ENCODE peak calls at places on chromosomes 11 and 22, in four cellular contexts. L is tibial nerve, C is H1, Z is colonic mucosa. W is an unnamed sample.

GRCh38 chr22:44392446-44392921 is 79.7 kb upstream of the SHISAL1 start:
- DNase-seq in Z (no peak), L (no peak), C (no peak), W (no peak)

GRCh38 chr11:116533186-116533825 is 239.5 kb downstream of the BUD13 start:
- DNase-seq in L (no peak), C (no peak), Z (no peak), W (no peak)

GRCh38 chr11:40403321-40403720 is 1056.1 kb downstream of the LRRC4C start:
- DNase-seq in Z (no peak), L (no peak), C (no peak), W (no peak)

GRCh38 chr11:95149659-95150294 is 60.1 kb downstream of the ENDOD1 start:
- DNase-seq in Z (peak), L (peak), C (no peak), W (peak)

GRCh38 chr11:92758216-92758615 is 211.2 kb upstream of the MTNR1B start:
- DNase-seq in Z (no peak), L (no peak), C (no peak), W (no peak)

GRCh38 chr22:26779108-26779507 is 121.7 kb downstream of the MIAT start:
- DNase-seq in L (no peak), Z (no peak), C (no peak), W (no peak)

GRCh38 chr11:72283947-72284346 is 40.0 kb upstream of the PHOX2A start:
- DNase-seq in C (no peak), Z (no peak), L (no peak), W (no peak)

GRCh38 chr11:6205366-6205765 is at the start of gene C11orf42:
- DNase-seq in Z (no peak), C (no peak), L (no peak), W (no peak)

GRCh38 chr22:45511847-45512261 is 9.2 kb downstream of the FBLN1 start:
- DNase-seq in C (no peak), Z (peak), L (peak), W (no peak)

GRCh38 chr11:97525273-97525672 is 1135.5 kb downstream of the JRKL start:
- DNase-seq in L (no peak), C (no peak), Z (no peak), W (no peak)

GRCh38 chr22:36339171-36340065 is 48.3 kb downstream of the MYH9 start:
- DNase-seq in C (no peak), Z (no peak), L (no peak), W (no peak)

GRCh38 chr11:116972692-116973091 is 125.5 kb downstream of the SIK3 start:
- DNase-seq in Z (no peak), L (no peak), C (no peak), W (no peak)

GRCh38 chr11:14414470-14415461 is 55.8 kb upstream of the RRAS2 start:
- DNase-seq in C (no peak), L (no peak), Z (no peak), W (no peak)

GRCh38 chr22:25853078-25853477 is 111.1 kb downstream of the MYO18B start:
- DNase-seq in Z (no peak), L (no peak), C (no peak), W (no peak)

GRCh38 chr11:20013346-20014066 is 146.8 kb downstream of the DBX1 start:
- DNase-seq in L (no peak), Z (no peak), C (no peak), W (no peak)

GRCh38 chr11:60378359-60378758 is at the start of gene MS4A7:
- DNase-seq in Z (no peak), L (no peak), C (no peak), W (no peak)

GRCh38 chr22:20786536-20786979 is 12.6 kb downstream of the SERPIND1 start:
- DNase-seq in C (no peak), Z (no peak), L (no peak), W (no peak)

GRCh38 chr11:5289696-5290095 is 12.1 kb downstream of the OR51B4 start:
- DNase-seq in L (no peak), C (no peak), Z (no peak), W (no peak)

GRCh38 chr11:15038963-15039362 is 34.4 kb upstream of the CALCB start:
- DNase-seq in C (no peak), L (no peak), Z (no peak), W (no peak)

GRCh38 chr11:124481365-124482323 is 36.1 kb upstream of the OR8B8 start:
- DNase-seq in L (no peak), Z (no peak), C (no peak), W (no peak)

GRCh38 chr22:29524440-29525191 is 28.9 kb downstream of the THOC5 start:
- DNase-seq in Z (peak), L (no peak), C (peak), W (peak)

GRCh38 chr11:116715383-116715782 is 57.4 kb downstream of the BUD13 start:
- DNase-seq in L (no peak), C (no peak), Z (no peak), W (no peak)

GRCh38 chr11:6362868-6363678 is 27.2 kb upstream of the SMPD1 start:
- DNase-seq in L (peak), Z (peak), C (peak), W (peak)

GRCh38 chr11:31692466-31692865 is 118.7 kb downstream of the PAX6 start:
- DNase-seq in Z (no peak), C (no peak), L (no peak), W (no peak)

GRCh38 chr22:41047741-41048140 is 44.7 kb upstream of the EP300 start:
- DNase-seq in Z (no peak), L (no peak), C (no peak), W (no peak)

GRCh38 chr11:38365274-38365673 is 1767.2 kb upstream of the RAG2 start:
- DNase-seq in L (no peak), Z (no peak), C (no peak), W (no peak)

GRCh38 chr11:34928268-34928959 is 12.0 kb downstream of the PDHX start:
- DNase-seq in C (no peak), L (no peak), Z (no peak), W (no peak)

GRCh38 chr22:23207786-23208325 is 27.5 kb downstream of the BCR start:
- DNase-seq in Z (no peak), L (no peak), C (no peak), W (no peak)

GRCh38 chr11:43574949-43575915 is 105.3 kb upstream of the HSD17B12 start:
- DNase-seq in Z (no peak), C (no peak), L (no peak), W (no peak)

GRCh38 chr11:9506489-9507343 is 45.9 kb downstream of the ZNF143 start:
- DNase-seq in Z (peak), C (peak), L (peak), W (peak)

GRCh38 chr11:44767421-44767820 is 40.7 kb downstream of the TSPAN18 start:
- DNase-seq in Z (no peak), C (no peak), L (no peak), W (no peak)

GRCh38 chr11:94895971-94896370 is 77.4 kb downstream of the CWC15 start:
- DNase-seq in L (no peak), Z (no peak), C (no peak), W (no peak)

GRCh38 chr22:29306175-29306829 is at the start of gene GAS2L1:
- DNase-seq in C (peak), Z (peak), L (peak), W (peak)

GRCh38 chr11:110075087-110075821 is 17.9 kb upstream of the ZC3H12C start:
- DNase-seq in Z (no peak), L (no peak), C (no peak), W (no peak)

GRCh38 chr11:1053121-1053901 is 16.8 kb upstream of the MUC6 start:
- DNase-seq in C (no peak), Z (peak), L (no peak), W (no peak)

GRCh38 chr11:96474263-96474662 is 84.5 kb downstream of the JRKL start:
- DNase-seq in Z (no peak), C (no peak), L (no peak), W (no peak)

GRCh38 chr11:96470521-96470920 is 80.7 kb downstream of the JRKL start:
- DNase-seq in L (no peak), Z (no peak), C (no peak), W (no peak)

GRCh38 chr11:96466607-96467006 is 76.8 kb downstream of the JRKL start:
- DNase-seq in L (no peak), C (no peak), Z (no peak), W (no peak)

GRCh38 chr11:96472085-96472484 is 82.3 kb downstream of the JRKL start:
- DNase-seq in C (no peak), Z (no peak), L (no peak), W (no peak)
- TF ChIP-seq CTCF in C (no peak), Z (no peak), L (no peak), W (no peak)

GRCh38 chr11:96264364-96264763 is 78.6 kb downstream of the MAML2 start:
- DNase-seq in Z (no peak), C (no peak), L (no peak), W (no peak)
- TF ChIP-seq CTCF in Z (no peak), C (no peak), L (no peak), W (no peak)

DNA sequence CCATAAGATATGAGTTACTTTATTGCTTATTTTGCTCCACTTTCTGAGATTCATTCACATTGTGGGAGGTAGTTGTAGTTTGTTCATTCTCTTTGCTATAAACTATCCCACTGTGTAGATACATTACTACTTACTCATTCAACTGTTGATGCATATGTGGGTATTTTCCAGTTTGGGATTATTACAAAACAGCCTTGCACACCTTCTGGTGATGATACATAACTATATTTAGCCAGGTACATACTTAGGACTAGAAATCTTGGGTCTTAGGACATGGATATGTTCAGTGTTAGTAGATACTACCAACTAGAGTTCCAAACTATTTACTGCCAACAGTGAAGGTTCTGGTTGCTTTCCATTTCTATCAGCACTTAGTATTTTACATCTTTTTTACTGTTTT is 37.8 kb downstream of the BTG4 start:
- DNase-seq in Z (no peak), C (no peak), L (no peak), W (no peak)
- TF ChIP-seq CTCF in Z (no peak), C (no peak), L (no peak), W (no peak)

DNA sequence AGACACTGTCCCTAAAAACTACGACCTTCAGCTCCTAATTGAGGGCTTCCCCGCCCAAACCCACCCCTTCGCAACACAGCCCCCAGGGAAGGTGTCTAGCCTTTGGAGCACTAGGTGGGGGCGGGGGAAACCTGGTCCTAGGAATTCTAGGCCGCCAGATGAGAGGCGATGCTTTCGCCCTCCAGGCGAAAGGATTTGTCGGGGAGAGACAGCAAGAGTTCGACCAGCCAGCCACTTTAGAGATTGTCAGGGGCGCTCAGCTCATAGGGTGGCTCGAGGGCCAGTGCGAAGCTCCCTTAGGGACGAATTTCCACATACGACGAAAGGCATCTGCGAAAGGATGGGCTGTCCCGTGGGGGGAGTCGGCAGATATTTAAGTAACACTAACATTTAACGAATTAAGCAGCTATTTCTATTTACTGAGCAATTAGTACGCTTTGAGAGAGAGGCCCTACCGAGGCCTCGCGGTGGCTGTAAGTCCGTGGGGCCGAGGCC is 5.3 kb downstream of the CD248 start:
- DNase-seq in Z (no peak), L (no peak), C (no peak), W (no peak)
- TF ChIP-seq CTCF in Z (peak), L (peak), C (no peak), W (no peak)

DNA sequence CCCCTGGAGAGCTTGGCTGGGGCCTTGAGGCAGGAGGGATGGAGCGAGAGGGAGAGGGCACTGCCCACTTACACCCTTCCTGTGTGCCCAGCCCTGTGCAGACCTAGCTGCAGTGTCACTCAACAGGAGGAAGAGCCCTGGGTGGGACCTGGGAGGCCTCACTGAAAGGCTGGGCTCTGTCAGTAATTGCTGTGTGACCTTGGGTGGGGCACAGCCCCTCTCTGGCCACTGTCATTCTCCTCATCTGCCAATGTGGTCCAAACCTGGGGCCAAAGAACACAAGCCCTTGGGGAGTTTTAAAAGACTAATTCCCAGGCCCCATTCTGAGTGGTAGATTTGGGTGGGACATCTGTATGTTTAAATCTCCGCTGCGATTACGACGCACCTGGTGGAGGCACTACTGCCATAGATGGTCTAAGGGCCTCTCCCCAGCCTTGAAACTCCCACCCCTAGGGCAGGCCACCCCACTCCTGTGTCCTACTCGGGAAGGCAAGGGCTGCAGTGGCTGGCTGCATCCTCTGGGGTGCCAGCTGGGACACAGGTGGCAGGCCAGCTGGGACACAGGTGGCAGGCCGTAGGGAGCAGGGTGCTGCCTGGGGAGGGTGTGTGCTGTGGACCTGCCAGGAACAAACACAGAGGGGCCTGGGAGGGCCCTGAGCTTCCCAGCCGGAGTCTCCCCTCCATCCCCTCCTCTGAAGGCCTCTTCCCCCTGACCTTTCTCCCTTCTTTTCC is 12.3 kb upstream of the SOX10 start:
- DNase-seq in Z (no peak), L (no peak), C (no peak), W (no peak)
- TF ChIP-seq CTCF in Z (no peak), L (no peak), C (no peak), W (no peak)

DNA sequence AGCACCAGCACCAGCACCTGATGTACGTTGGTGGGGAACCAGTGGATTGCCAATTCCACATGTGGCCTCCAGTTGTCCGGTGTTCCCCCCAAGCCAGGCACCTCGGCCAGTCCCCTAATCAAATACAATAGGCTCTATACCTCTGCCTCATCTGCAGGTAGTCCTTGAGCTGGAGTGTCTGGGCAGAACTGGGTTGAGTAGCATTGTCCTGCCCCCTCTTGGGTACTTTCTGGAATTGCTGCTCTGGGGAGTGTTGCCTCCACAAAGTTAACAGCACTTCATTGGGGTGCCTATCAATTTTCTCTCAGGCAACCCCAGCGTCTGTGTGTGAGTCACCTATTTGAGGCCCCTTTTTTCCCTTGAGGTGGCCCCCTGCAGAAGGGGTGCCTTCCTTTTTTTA is 413.0 kb upstream of the LARGE1 start:
- DNase-seq in C (no peak), L (no peak), Z (no peak), W (no peak)
- TF ChIP-seq CTCF in C (peak), L (no peak), Z (no peak), W (no peak)

GRCh38 chr11:12761029-12761428 is 86.8 kb downstream of the TEAD1 start:
- DNase-seq in L (no peak), Z (no peak), C (no peak), W (no peak)

GRCh38 chr11:12764187-12764914 is 90.1 kb downstream of the TEAD1 start:
- DNase-seq in Z (no peak), C (no peak), L (no peak), W (no peak)

GRCh38 chr11:12762696-12763324 is 88.6 kb downstream of the TEAD1 start:
- DNase-seq in Z (no peak), L (no peak), C (no peak), W (no peak)

GRCh38 chr11:12765428-12765827 is 91.2 kb downstream of the TEAD1 start:
- DNase-seq in C (no peak), Z (peak), L (no peak), W (no peak)

DNA sequence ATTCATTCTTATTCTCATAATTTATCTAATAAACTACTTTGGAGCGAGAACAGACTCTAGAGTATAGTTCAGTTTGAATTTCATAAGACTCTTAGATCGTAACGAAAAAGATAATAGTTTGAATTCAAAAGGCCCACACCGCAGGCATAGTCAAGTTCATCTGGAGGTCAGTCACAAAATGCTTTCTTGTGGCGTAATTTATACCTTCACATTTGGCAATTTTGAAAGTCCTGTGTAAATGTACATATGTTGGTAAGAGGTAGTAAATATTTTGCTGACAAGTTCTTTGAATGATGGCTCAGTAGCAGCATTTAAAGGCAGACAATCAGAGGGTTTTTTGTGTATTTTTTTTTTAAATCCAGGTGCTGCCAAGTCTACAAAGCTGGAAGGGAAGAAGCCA is 88.1 kb downstream of the TEAD1 start:
- DNase-seq in L (no peak), Z (no peak), C (no peak), W (no peak)
- TF ChIP-seq CTCF in L (no peak), Z (no peak), C (no peak), W (no peak)

GRCh38 chr11:119743041-119743440 is 14.0 kb upstream of the NECTIN1 start:
- DNase-seq in C (no peak), L (no peak), Z (peak), W (no peak)

GRCh38 chr11:119739975-119740374 is 11.0 kb upstream of the NECTIN1 start:
- DNase-seq in C (no peak), L (no peak), Z (peak), W (no peak)

GRCh38 chr11:119742263-119742861 is 13.4 kb upstream of the NECTIN1 start:
- DNase-seq in Z (peak), L (no peak), C (no peak), W (peak)

GRCh38 chr11:119739021-119739703 is 10.2 kb upstream of the NECTIN1 start:
- DNase-seq in C (no peak), L (no peak), Z (peak), W (no peak)

GRCh38 chr11:119741369-119742262 is 12.6 kb upstream of the NECTIN1 start:
- DNase-seq in Z (peak), C (no peak), L (no peak), W (peak)
- TF ChIP-seq CTCF in Z (peak), C (peak), L (peak), W (peak)

GRCh38 chr11:86205415-86206268 is 38.9 kb upstream of the EED start:
- DNase-seq in Z (no peak), L (no peak), C (no peak), W (no peak)
- TF ChIP-seq CTCF in Z (no peak), L (no peak), C (no peak), W (no peak)